ENCODE peak calls at places on chromosomes 7 and 10, in four cellular contexts. K is activated naive CD8-positive, alpha-beta T cell treated with anti-CD3 and anti-CD28 coated beads, Interleukin-2, amount 50 U/mL, for 16 hours; I is cerebellar nuclear complex; H is NCI-H1417. A is an unnamed sample.

GRCh38 chr10:130398090-130398994 is 262.2 kb downstream of the GLRX3 start:
- DNase-seq in I (no peak), H (no peak), K (no peak), A (no peak)

GRCh38 chr7:43621729-43622448 is 39.0 kb downstream of the STK17A start:
- DNase-seq in K (no peak), H (no peak), I (no peak), A (no peak)

GRCh38 chr7:106305732-106306131 is 20.9 kb upstream of the NAMPT start:
- DNase-seq in I (no peak), H (no peak), K (no peak), A (no peak)

GRCh38 chr7:112207106-112207592 is 654 bp downstream of the ZNF277 start:
- DNase-seq in H (peak), I (no peak), K (no peak), A (no peak)

GRCh38 chr10:13820591-13821377 is 234.0 kb downstream of the PRPF18 start:
- DNase-seq in I (no peak), K (no peak), H (no peak), A (peak)

GRCh38 chr7:111424768-111425167 is 137.5 kb downstream of the IMMP2L start:
- DNase-seq in I (no peak), K (no peak), H (no peak), A (no peak)

GRCh38 chr7:83849135-83849534 is 200.2 kb upstream of the SEMA3E start:
- DNase-seq in I (no peak), H (no peak), K (no peak), A (no peak)

GRCh38 chr7:111438369-111439289 is 123.7 kb downstream of the IMMP2L start:
- DNase-seq in K (no peak), H (no peak), I (no peak), A (no peak)

GRCh38 chr7:128458956-128459355 is 3.3 kb downstream of the HILPDA start:
- DNase-seq in I (no peak), K (no peak), H (no peak), A (no peak)

GRCh38 chr7:98056580-98056979 is 50.1 kb upstream of the LMTK2 start:
- DNase-seq in H (no peak), K (no peak), I (no peak), A (no peak)

GRCh38 chr7:150860978-150861295 is 8.6 kb downstream of the AOC1 start:
- DNase-seq in I (no peak), K (no peak), H (no peak), A (no peak)

GRCh38 chr7:137015015-137015414 is 146.6 kb downstream of the CHRM2 start:
- DNase-seq in I (no peak), H (no peak), K (no peak), A (no peak)

GRCh38 chr10:125132331-125132730 is 28.0 kb downstream of the CTBP2 start:
- DNase-seq in H (no peak), K (no peak), I (no peak), A (no peak)

GRCh38 chr7:90320801-90321494 is at the start of gene FAM237B:
- DNase-seq in I (no peak), H (no peak), K (no peak), A (peak)

GRCh38 chr10:80493482-80494021 is 39.4 kb downstream of the TSPAN14 start:
- DNase-seq in K (no peak), I (no peak), H (no peak), A (no peak)

GRCh38 chr7:699260-700170 is 27.0 kb upstream of the DNAAF5 start:
- DNase-seq in K (no peak), I (no peak), H (no peak), A (peak)

GRCh38 chr7:137390076-137390475 is 46.5 kb upstream of the PTN start:
- DNase-seq in I (no peak), H (peak), K (no peak), A (no peak)

GRCh38 chr10:71323407-71323806 is 4.3 kb downstream of the SLC29A3 start:
- DNase-seq in I (no peak), K (no peak), H (peak), A (no peak)

GRCh38 chr10:6445671-6446278 is 134.3 kb downstream of the PRKCQ start:
- DNase-seq in H (peak), I (no peak), K (peak), A (peak)

GRCh38 chr10:50550291-50550839 is 73.4 kb downstream of the SGMS1 start:
- DNase-seq in K (no peak), H (no peak), I (no peak), A (peak)

GRCh38 chr10:115932099-115932498 is 340.9 kb downstream of the GFRA1 start:
- DNase-seq in H (no peak), I (no peak), K (no peak), A (no peak)

GRCh38 chr10:101141622-101142532 is 10.8 kb downstream of the TLX1 start:
- DNase-seq in K (peak), I (peak), H (peak), A (peak)

GRCh38 chr10:576130-576465 is 113.4 kb downstream of the DIP2C start:
- DNase-seq in K (no peak), H (no peak), I (no peak), A (no peak)

GRCh38 chr10:78507761-78508160 is 474.1 kb downstream of the RPS24 start:
- DNase-seq in I (peak), H (no peak), K (no peak), A (no peak)

GRCh38 chr10:109450702-109451101 is 472.6 kb downstream of the XPNPEP1 start:
- DNase-seq in H (peak), K (no peak), I (no peak), A (no peak)

GRCh38 chr7:5360971-5361370 is 62.7 kb downstream of the TNRC18 start:
- DNase-seq in K (no peak), H (no peak), I (no peak), A (peak)

GRCh38 chr10:110615057-110615630 is 29.0 kb upstream of the RBM20 start:
- DNase-seq in I (no peak), K (no peak), H (peak), A (no peak)

GRCh38 chr7:33534830-33535229 is 370.5 kb upstream of the BMPER start:
- DNase-seq in H (no peak), I (no peak), K (no peak), A (no peak)

GRCh38 chr7:100943693-100944092 is 5.6 kb upstream of the MUC3A start:
- DNase-seq in K (no peak), I (no peak), H (peak), A (no peak)

GRCh38 chr10:124210263-124210662 is 116.9 kb upstream of the CHST15 start:
- DNase-seq in I (no peak), K (no peak), H (peak), A (no peak)

GRCh38 chr7:91492317-91492716 is 228.1 kb downstream of the FZD1 start:
- DNase-seq in K (no peak), I (no peak), H (no peak), A (no peak)

GRCh38 chr7:137760111-137760510 is 86.7 kb downstream of the DGKI start:
- DNase-seq in H (peak), K (no peak), I (peak), A (peak)

GRCh38 chr7:112957901-112958300 is 128.7 kb downstream of the GPR85 start:
- DNase-seq in K (no peak), I (no peak), H (no peak), A (no peak)

GRCh38 chr10:61608255-61609040 is 54.3 kb upstream of the CABCOCO1 start:
- DNase-seq in H (no peak), K (no peak), I (no peak), A (no peak)

GRCh38 chr10:31618541-31619291 is 299.7 kb downstream of the ZEB1 start:
- DNase-seq in I (no peak), K (no peak), H (no peak), A (peak)

GRCh38 chr10:43137701-43137970 is 609 bp upstream of the CSGALNACT2 start:
- DNase-seq in K (no peak), I (no peak), H (peak), A (peak)

GRCh38 chr10:121313119-121313858 is 285.0 kb downstream of the FGFR2 start:
- DNase-seq in I (no peak), H (no peak), K (no peak), A (peak)